ENCODE peak calls at places on chromosomes 1 and 21, in nine cellular contexts. One of them, this sample, is unnamed.

GRCh38 chr21:35528109-35529042 is 479.3 kb upstream of the RUNX1 start:
- DNase-seq in ovary: peak; percentile 20
- DNase-seq in type B pancreatic cell: no peak
- DNase-seq in fibroblast of lung: no peak
- DNase-seq in tibial nerve: no peak
- DNase-seq in GM12865: peak; percentile 55
- DNase-seq in BJ: no peak
- DNase-seq in GM10248: peak; percentile 29
- DNase-seq in pancreas: peak; percentile 57
- DNase-seq in this sample: peak; percentile 46

GRCh38 chr1:26811057-26811456 is 15.4 kb upstream of the ZDHHC18 start:
- DNase-seq in tibial nerve: no peak
- DNase-seq in BJ: no peak
- DNase-seq in GM10248: no peak
- DNase-seq in fibroblast of lung: no peak
- DNase-seq in ovary: no peak
- DNase-seq in pancreas: no peak
- DNase-seq in GM12865: no peak
- DNase-seq in type B pancreatic cell: no peak
- DNase-seq in this sample: no peak

GRCh38 chr1:91026777-91027176 is 4.9 kb upstream of the ZNF644 start:
- DNase-seq in fibroblast of lung: peak; percentile 27
- DNase-seq in ovary: no peak
- DNase-seq in GM12865: no peak
- DNase-seq in BJ: no peak
- DNase-seq in pancreas: no peak
- DNase-seq in tibial nerve: no peak
- DNase-seq in GM10248: no peak
- DNase-seq in type B pancreatic cell: no peak
- DNase-seq in this sample: no peak

GRCh38 chr1:202628646-202629215 is 81.5 kb downstream of the SYT2 start:
- DNase-seq in GM10248: no peak
- DNase-seq in ovary: no peak
- DNase-seq in fibroblast of lung: no peak
- DNase-seq in tibial nerve: no peak
- DNase-seq in pancreas: peak; percentile 35
- DNase-seq in GM12865: no peak
- DNase-seq in type B pancreatic cell: no peak
- DNase-seq in BJ: no peak
- DNase-seq in this sample: no peak

GRCh38 chr1:186155594-186155993 is 219.5 kb downstream of the TPR start:
- DNase-seq in BJ: peak; percentile 21
- DNase-seq in fibroblast of lung: peak; percentile 82
- DNase-seq in GM12865: peak; percentile 45
- DNase-seq in GM10248: peak; percentile 19
- DNase-seq in type B pancreatic cell: no peak
- DNase-seq in pancreas: no peak
- DNase-seq in tibial nerve: no peak
- DNase-seq in ovary: no peak
- DNase-seq in this sample: peak; percentile 14

GRCh38 chr1:59410457-59410856 is 113.6 kb downstream of the FGGY start:
- DNase-seq in pancreas: no peak
- DNase-seq in fibroblast of lung: no peak
- DNase-seq in GM10248: no peak
- DNase-seq in tibial nerve: no peak
- DNase-seq in ovary: no peak
- DNase-seq in BJ: no peak
- DNase-seq in GM12865: no peak
- DNase-seq in type B pancreatic cell: no peak
- DNase-seq in this sample: no peak

GRCh38 chr1:34597877-34598514 is 156.9 kb upstream of the GJB5 start:
- DNase-seq in pancreas: peak; percentile 92
- DNase-seq in fibroblast of lung: peak; percentile 41
- DNase-seq in tibial nerve: peak; percentile 21
- DNase-seq in GM12865: peak; percentile 78
- DNase-seq in BJ: no peak
- DNase-seq in type B pancreatic cell: peak; percentile 84
- DNase-seq in GM10248: peak; percentile 79
- DNase-seq in ovary: no peak
- DNase-seq in this sample: peak; percentile 77

GRCh38 chr1:90413519-90413918 is 303.6 kb downstream of the BARHL2 start:
- DNase-seq in GM12865: no peak
- DNase-seq in BJ: no peak
- DNase-seq in ovary: no peak
- DNase-seq in type B pancreatic cell: no peak
- DNase-seq in GM10248: no peak
- DNase-seq in fibroblast of lung: no peak
- DNase-seq in tibial nerve: no peak
- DNase-seq in pancreas: no peak
- DNase-seq in this sample: no peak

GRCh38 chr1:214568328-214568727 is 16.9 kb upstream of the PTPN14 start:
- DNase-seq in fibroblast of lung: peak; percentile 63
- DNase-seq in tibial nerve: no peak
- DNase-seq in ovary: no peak
- DNase-seq in type B pancreatic cell: no peak
- DNase-seq in GM12865: no peak
- DNase-seq in pancreas: no peak
- DNase-seq in GM10248: no peak
- DNase-seq in BJ: no peak
- DNase-seq in this sample: no peak

GRCh38 chr1:54792686-54793282 is 8.3 kb downstream of the TTC22 start:
- DNase-seq in ovary: no peak
- DNase-seq in GM12865: no peak
- DNase-seq in BJ: no peak
- DNase-seq in tibial nerve: no peak
- DNase-seq in type B pancreatic cell: no peak
- DNase-seq in GM10248: no peak
- DNase-seq in fibroblast of lung: no peak
- DNase-seq in pancreas: no peak
- DNase-seq in this sample: no peak

GRCh38 chr1:4584471-4584870 is 69.9 kb upstream of the AJAP1 start:
- DNase-seq in tibial nerve: no peak
- DNase-seq in pancreas: no peak
- DNase-seq in fibroblast of lung: no peak
- DNase-seq in GM10248: no peak
- DNase-seq in BJ: no peak
- DNase-seq in type B pancreatic cell: no peak
- DNase-seq in GM12865: no peak
- DNase-seq in ovary: no peak
- DNase-seq in this sample: no peak

GRCh38 chr1:4586611-4587010 is 67.8 kb upstream of the AJAP1 start:
- DNase-seq in BJ: no peak
- DNase-seq in GM10248: no peak
- DNase-seq in GM12865: no peak
- DNase-seq in type B pancreatic cell: no peak
- DNase-seq in tibial nerve: no peak
- DNase-seq in ovary: no peak
- DNase-seq in pancreas: no peak
- DNase-seq in fibroblast of lung: no peak
- DNase-seq in this sample: no peak

GRCh38 chr1:4585705-4586104 is 68.7 kb upstream of the AJAP1 start:
- DNase-seq in GM12865: no peak
- DNase-seq in GM10248: no peak
- DNase-seq in ovary: no peak
- DNase-seq in pancreas: no peak
- DNase-seq in type B pancreatic cell: no peak
- DNase-seq in fibroblast of lung: no peak
- DNase-seq in tibial nerve: no peak
- DNase-seq in BJ: no peak
- DNase-seq in this sample: no peak

GRCh38 chr1:4587721-4588120 is 66.7 kb upstream of the AJAP1 start:
- DNase-seq in pancreas: no peak
- DNase-seq in tibial nerve: no peak
- DNase-seq in GM10248: no peak
- DNase-seq in BJ: no peak
- DNase-seq in GM12865: no peak
- DNase-seq in ovary: no peak
- DNase-seq in type B pancreatic cell: no peak
- DNase-seq in fibroblast of lung: no peak
- DNase-seq in this sample: no peak

DNA sequence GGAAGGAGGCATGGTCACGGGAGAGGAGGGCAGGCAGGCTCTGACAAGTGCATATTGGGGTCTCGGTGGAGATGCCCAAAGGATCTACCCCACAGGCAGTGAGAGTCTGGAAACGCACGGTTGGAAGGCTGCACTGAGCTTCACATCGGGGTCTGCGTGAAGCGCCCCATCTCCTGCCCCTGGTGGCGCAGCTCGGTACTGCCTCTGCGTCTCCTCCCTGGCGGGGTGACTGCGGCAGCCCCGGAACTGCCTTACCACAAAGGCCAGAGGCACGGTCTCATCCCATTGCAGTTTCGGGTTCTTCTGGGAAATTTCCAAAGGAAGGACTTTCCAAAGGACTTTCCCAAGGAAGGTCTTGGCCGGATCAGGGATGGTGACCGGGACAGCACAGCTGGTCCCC is 69.2 kb upstream of the AJAP1 start:
- DNase-seq in ovary: no peak
- DNase-seq in type B pancreatic cell: no peak
- DNase-seq in GM12865: peak; percentile 33
- DNase-seq in tibial nerve: no peak
- DNase-seq in GM10248: peak; percentile 59
- DNase-seq in BJ: no peak
- DNase-seq in pancreas: peak; percentile 77
- DNase-seq in fibroblast of lung: no peak
- DNase-seq in this sample: peak; percentile 59
- TF ChIP-seq CTCF in ovary: no peak
- TF ChIP-seq CTCF in type B pancreatic cell: peak; percentile 76
- TF ChIP-seq CTCF in GM12865: peak; percentile 85
- TF ChIP-seq CTCF in tibial nerve: peak; percentile 14
- TF ChIP-seq CTCF in GM10248: peak; percentile 32
- TF ChIP-seq CTCF in BJ: no peak
- TF ChIP-seq CTCF in pancreas: peak; percentile 55
- TF ChIP-seq CTCF in fibroblast of lung: no peak
- TF ChIP-seq CTCF in this sample: no peak

DNA sequence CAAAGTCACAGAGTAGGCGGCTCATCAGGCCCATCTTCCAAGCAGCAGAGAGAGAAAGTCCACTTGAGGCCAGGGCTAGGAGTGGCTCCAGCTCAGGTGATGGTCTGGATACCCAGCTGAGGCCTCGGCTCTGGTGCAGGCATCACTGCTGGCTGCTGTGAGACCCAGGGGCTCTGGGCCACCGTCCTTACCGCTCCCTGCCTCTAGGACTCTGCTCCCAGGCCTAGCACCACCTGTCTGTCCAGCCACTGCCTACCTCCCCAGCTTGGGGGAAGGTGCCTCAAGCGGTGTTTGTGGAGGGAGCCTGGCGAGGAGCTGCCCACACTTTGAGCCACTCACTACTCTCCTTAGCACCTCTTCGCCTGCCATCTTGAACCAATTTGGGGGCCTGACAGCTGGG is 57.9 kb downstream of the DMRTB1 start:
- DNase-seq in type B pancreatic cell: no peak
- DNase-seq in ovary: no peak
- DNase-seq in pancreas: no peak
- DNase-seq in BJ: no peak
- DNase-seq in GM10248: no peak
- DNase-seq in tibial nerve: no peak
- DNase-seq in fibroblast of lung: no peak
- DNase-seq in GM12865: no peak
- DNase-seq in this sample: no peak
- TF ChIP-seq CTCF in type B pancreatic cell: no peak
- TF ChIP-seq CTCF in ovary: no peak
- TF ChIP-seq CTCF in pancreas: no peak
- TF ChIP-seq CTCF in BJ: no peak
- TF ChIP-seq CTCF in GM10248: no peak
- TF ChIP-seq CTCF in tibial nerve: no peak
- TF ChIP-seq CTCF in fibroblast of lung: no peak
- TF ChIP-seq CTCF in GM12865: no peak
- TF ChIP-seq CTCF in this sample: no peak

GRCh38 chr1:168447871-168448270 is 95.9 kb downstream of the XCL2 start:
- DNase-seq in pancreas: no peak
- DNase-seq in GM10248: no peak
- DNase-seq in GM12865: no peak
- DNase-seq in BJ: no peak
- DNase-seq in type B pancreatic cell: no peak
- DNase-seq in fibroblast of lung: no peak
- DNase-seq in tibial nerve: no peak
- DNase-seq in ovary: no peak
- DNase-seq in this sample: no peak

GRCh38 chr1:168453056-168453455 is 90.7 kb downstream of the XCL2 start:
- DNase-seq in GM10248: no peak
- DNase-seq in GM12865: no peak
- DNase-seq in BJ: no peak
- DNase-seq in type B pancreatic cell: no peak
- DNase-seq in pancreas: no peak
- DNase-seq in ovary: no peak
- DNase-seq in fibroblast of lung: no peak
- DNase-seq in tibial nerve: no peak
- DNase-seq in this sample: no peak

GRCh38 chr1:168455764-168456163 is 88.0 kb downstream of the XCL2 start:
- DNase-seq in GM10248: no peak
- DNase-seq in tibial nerve: no peak
- DNase-seq in GM12865: no peak
- DNase-seq in BJ: no peak
- DNase-seq in ovary: no peak
- DNase-seq in type B pancreatic cell: no peak
- DNase-seq in fibroblast of lung: no peak
- DNase-seq in pancreas: no peak
- DNase-seq in this sample: no peak

GRCh38 chr1:168454211-168454815 is 89.5 kb downstream of the XCL2 start:
- DNase-seq in pancreas: no peak
- DNase-seq in type B pancreatic cell: no peak
- DNase-seq in fibroblast of lung: peak; percentile 86
- DNase-seq in GM10248: no peak
- DNase-seq in BJ: peak; percentile 83
- DNase-seq in tibial nerve: no peak
- DNase-seq in GM12865: no peak
- DNase-seq in ovary: no peak
- DNase-seq in this sample: no peak

DNA sequence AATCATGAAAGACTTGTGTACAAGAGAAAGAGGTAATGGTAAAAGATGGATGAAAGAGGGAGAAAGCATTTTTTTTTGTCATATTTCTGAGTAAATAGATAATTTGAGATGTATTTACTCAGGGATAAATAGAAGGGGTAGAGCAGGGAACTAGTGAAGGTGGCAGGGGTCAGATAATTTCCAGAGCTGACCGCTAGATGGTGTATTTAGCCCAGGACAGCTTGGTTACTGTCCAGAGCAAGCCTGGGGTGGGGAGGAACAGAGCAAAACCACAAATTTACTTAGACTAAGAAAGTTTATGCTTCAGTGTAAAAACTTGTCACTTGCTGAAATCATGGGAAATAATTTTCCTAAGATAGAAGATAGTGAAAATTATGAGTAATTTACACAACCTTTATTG is 91.5 kb downstream of the XCL2 start:
- DNase-seq in type B pancreatic cell: no peak
- DNase-seq in GM10248: no peak
- DNase-seq in BJ: no peak
- DNase-seq in GM12865: no peak
- DNase-seq in ovary: no peak
- DNase-seq in fibroblast of lung: no peak
- DNase-seq in tibial nerve: no peak
- DNase-seq in pancreas: no peak
- DNase-seq in this sample: peak; percentile 40
- TF ChIP-seq CTCF in type B pancreatic cell: peak; percentile 33
- TF ChIP-seq CTCF in GM10248: peak; percentile 19
- TF ChIP-seq CTCF in BJ: no peak
- TF ChIP-seq CTCF in GM12865: peak; percentile 37
- TF ChIP-seq CTCF in ovary: no peak
- TF ChIP-seq CTCF in fibroblast of lung: peak; percentile 23
- TF ChIP-seq CTCF in tibial nerve: no peak
- TF ChIP-seq CTCF in pancreas: no peak
- TF ChIP-seq CTCF in this sample: no peak

GRCh38 chr1:106037526-106037925 is 1018.9 kb upstream of the PRMT6 start:
- DNase-seq in type B pancreatic cell: no peak
- DNase-seq in tibial nerve: no peak
- DNase-seq in GM10248: no peak
- DNase-seq in pancreas: no peak
- DNase-seq in GM12865: no peak
- DNase-seq in BJ: no peak
- DNase-seq in fibroblast of lung: no peak
- DNase-seq in ovary: no peak
- DNase-seq in this sample: no peak

GRCh38 chr1:106038260-106038659 is 1018.2 kb upstream of the PRMT6 start:
- DNase-seq in GM10248: no peak
- DNase-seq in fibroblast of lung: no peak
- DNase-seq in GM12865: no peak
- DNase-seq in type B pancreatic cell: no peak
- DNase-seq in ovary: no peak
- DNase-seq in pancreas: no peak
- DNase-seq in BJ: no peak
- DNase-seq in tibial nerve: no peak
- DNase-seq in this sample: no peak
- TF ChIP-seq CTCF in GM10248: no peak
- TF ChIP-seq CTCF in fibroblast of lung: no peak
- TF ChIP-seq CTCF in GM12865: no peak
- TF ChIP-seq CTCF in type B pancreatic cell: peak; percentile 61
- TF ChIP-seq CTCF in ovary: no peak
- TF ChIP-seq CTCF in pancreas: no peak
- TF ChIP-seq CTCF in BJ: no peak
- TF ChIP-seq CTCF in tibial nerve: no peak
- TF ChIP-seq CTCF in this sample: no peak